ENCODE peak calls at places on chromosomes 4 and X, in five cellular contexts. K is HepG2, W is lung, J is BE2C, H is fibroblast of lung. L is an unnamed sample.

GRCh38 chr4:20368926-20369325 is 117.2 kb downstream of the SLIT2 start:
- DNase-seq in J (no peak), K (no peak), W (no peak), H (peak), L (no peak)

GRCh38 chrX:104864296-104864695 is 298.3 kb downstream of the IL1RAPL2 start:
- DNase-seq in K (no peak), W (no peak), H (no peak), J (no peak), L (no peak)

GRCh38 chr4:532588-533317 is 33.7 kb downstream of the PIGG start:
- DNase-seq in K (no peak), W (no peak), H (no peak), J (peak), L (no peak)

GRCh38 chr4:6120361-6120760 is 80.0 kb downstream of the JAKMIP1 start:
- DNase-seq in W (no peak), H (no peak), K (no peak), J (no peak), L (no peak)

GRCh38 chr4:155780773-155781172 is 22.0 kb downstream of the GUCY1B1 start:
- DNase-seq in H (peak), W (no peak), K (no peak), J (no peak), L (no peak)

GRCh38 chrX:48613502-48614160 is 16.3 kb downstream of the WDR13 start:
- DNase-seq in W (no peak), H (no peak), J (no peak), K (no peak), L (no peak)

GRCh38 chrX:63275127-63275526 is 76.0 kb downstream of the SPIN4 start:
- DNase-seq in W (peak), K (peak), J (peak), H (no peak), L (no peak)

GRCh38 chrX:96563663-96564062 is 121.0 kb upstream of the DIAPH2 start:
- DNase-seq in H (peak), K (no peak), W (no peak), J (no peak), L (no peak)

GRCh38 chrX:50691820-50692219 is 122.2 kb downstream of the SHROOM4 start:
- DNase-seq in K (peak), J (peak), W (no peak), H (peak), L (no peak)

GRCh38 chrX:102684772-102685520 is 27.3 kb upstream of the GPRASP2 start:
- DNase-seq in K (no peak), H (no peak), W (no peak), J (no peak), L (no peak)

GRCh38 chrX:70433848-70434351 is 10.7 kb upstream of the DLG3 start:
- DNase-seq in H (peak), W (peak), K (peak), J (peak), L (peak)

GRCh38 chr4:92333056-92333455 is 29.3 kb downstream of the GRID2 start:
- DNase-seq in W (no peak), J (no peak), K (no peak), H (no peak), L (no peak)

GRCh38 chr4:5890063-5890727 is 2.7 kb downstream of the CRMP1 start:
- DNase-seq in J (peak), K (no peak), H (peak), W (no peak), L (no peak)

GRCh38 chr4:107870916-107871786 is 46.4 kb downstream of the SGMS2 start:
- DNase-seq in H (no peak), J (no peak), W (no peak), K (peak), L (no peak)

GRCh38 chrX:9745417-9746115 is 20.1 kb downstream of the GPR143 start:
- DNase-seq in K (no peak), J (no peak), W (no peak), H (no peak), L (no peak)

GRCh38 chr4:103415801-103416200 is 217.7 kb upstream of the CENPE start:
- DNase-seq in W (no peak), H (no peak), J (no peak), K (no peak), L (no peak)

GRCh38 chr4:65668201-65669007 is 1.9 kb downstream of the EPHA5 start:
- DNase-seq in H (no peak), W (no peak), J (peak), K (no peak), L (peak)

GRCh38 chr4:183355405-183355804 is 33.2 kb upstream of the CLDN24 start:
- DNase-seq in J (no peak), W (no peak), H (peak), K (no peak), L (no peak)

GRCh38 chrX:46381630-46382029 is 163.6 kb downstream of the ZNF674 start:
- DNase-seq in K (peak), H (no peak), W (no peak), J (peak), L (no peak)

GRCh38 chr4:118224239-118224829 is 128.5 kb downstream of the PRSS12 start:
- DNase-seq in H (peak), W (no peak), K (peak), J (no peak), L (no peak)

GRCh38 chr4:155962697-155963096 is 9.0 kb upstream of the CTSO start:
- DNase-seq in J (no peak), K (no peak), W (no peak), H (no peak), L (no peak)

GRCh38 chrX:47751670-47752069 is 85.0 kb upstream of the ZNF81 start:
- DNase-seq in H (no peak), J (peak), W (no peak), K (no peak), L (peak)

GRCh38 chr4:70437212-70437611 is 34.8 kb upstream of the MUC7 start:
- DNase-seq in W (no peak), H (no peak), J (no peak), K (peak), L (no peak)

GRCh38 chrX:134551365-134552095 is 91.6 kb downstream of the HPRT1 start:
- DNase-seq in K (no peak), J (no peak), H (peak), W (no peak), L (no peak)

GRCh38 chrX:55487143-55487542 is 2.5 kb downstream of the USP51 start:
- DNase-seq in J (no peak), H (no peak), W (no peak), K (no peak), L (no peak)

GRCh38 chr4:72983706-72984105 is 85.8 kb downstream of the COX18 start:
- DNase-seq in H (no peak), W (no peak), J (no peak), K (no peak), L (no peak)

GRCh38 chr4:129377131-129377845 is 281.3 kb downstream of the C4orf33 start:
- DNase-seq in K (no peak), H (no peak), W (no peak), J (no peak), L (no peak)

GRCh38 chr4:89598602-89599001 is 238.4 kb downstream of the SNCA start:
- DNase-seq in H (peak), W (no peak), K (peak), J (no peak), L (no peak)

GRCh38 chr4:174211611-174212044 is 71.8 kb downstream of the FBXO8 start:
- DNase-seq in H (no peak), W (no peak), J (no peak), K (no peak), L (no peak)

GRCh38 chrX:110915120-110915519 is 119.5 kb upstream of the CHRDL1 start:
- DNase-seq in W (no peak), K (no peak), H (peak), J (no peak), L (no peak)

GRCh38 chrX:65513610-65514009 is 21.0 kb downstream of the LAS1L start:
- DNase-seq in J (no peak), H (no peak), K (no peak), W (no peak), L (no peak)

GRCh38 chr4:72312032-72312650 is 256.9 kb downstream of the ADAMTS3 start:
- DNase-seq in J (peak), K (peak), H (peak), W (peak), L (peak)

GRCh38 chrX:151902813-151903591 is 9.7 kb upstream of the MAGEA4 start:
- DNase-seq in H (peak), J (no peak), W (no peak), K (peak), L (no peak)

GRCh38 chr4:25635501-25635900 is 20.1 kb upstream of the SLC34A2 start:
- DNase-seq in H (no peak), J (no peak), W (no peak), K (no peak), L (no peak)

GRCh38 chr4:23881674-23882337 is 8.0 kb downstream of the PPARGC1A start:
- DNase-seq in W (no peak), K (peak), H (no peak), J (no peak), L (no peak)

GRCh38 chr4:23878912-23879732 is 10.7 kb downstream of the PPARGC1A start:
- DNase-seq in J (peak), H (no peak), K (no peak), W (no peak), L (no peak)

GRCh38 chr4:23882976-23883531 is 6.8 kb downstream of the PPARGC1A start:
- DNase-seq in K (no peak), W (no peak), J (no peak), H (no peak), L (no peak)

GRCh38 chr4:23878235-23878861 is 11.5 kb downstream of the PPARGC1A start:
- DNase-seq in J (no peak), H (no peak), W (no peak), K (no peak), L (no peak)

GRCh38 chr4:23881052-23881501 is 8.8 kb downstream of the PPARGC1A start:
- DNase-seq in J (no peak), K (peak), H (peak), W (no peak), L (no peak)
- H3K4me3 ChIP-seq in J (no peak), K (peak), H (no peak), W (no peak), L (no peak)

GRCh38 chr4:3766207-3766790 is at the start of gene ADRA2C:
- DNase-seq in H (no peak), W (no peak), K (peak), J (peak), L (no peak)
- H3K4me3 ChIP-seq in H (no peak), W (no peak), K (peak), J (peak), L (peak)

GRCh38 chrX:23332888-23333821 is 1.5 kb upstream of the PTCHD1 start:
- DNase-seq in K (no peak), H (no peak), W (no peak), J (no peak), L (no peak)

GRCh38 chrX:23333842-23334535 is 660 bp upstream of the PTCHD1 start:
- DNase-seq in J (no peak), K (no peak), H (no peak), W (no peak), L (no peak)

GRCh38 chrX:23334536-23334870 is at the start of gene PTCHD1:
- DNase-seq in K (no peak), W (no peak), H (no peak), J (no peak), L (no peak)

GRCh38 chrX:23331701-23332100 is 2.9 kb upstream of the PTCHD1 start:
- DNase-seq in K (no peak), J (no peak), W (no peak), H (no peak), L (no peak)

GRCh38 chrX:23332101-23332887 is 2.4 kb upstream of the PTCHD1 start:
- DNase-seq in K (no peak), J (no peak), W (no peak), H (peak), L (no peak)
- H3K4me3 ChIP-seq in K (no peak), J (peak), W (no peak), H (peak), L (peak)

DNA sequence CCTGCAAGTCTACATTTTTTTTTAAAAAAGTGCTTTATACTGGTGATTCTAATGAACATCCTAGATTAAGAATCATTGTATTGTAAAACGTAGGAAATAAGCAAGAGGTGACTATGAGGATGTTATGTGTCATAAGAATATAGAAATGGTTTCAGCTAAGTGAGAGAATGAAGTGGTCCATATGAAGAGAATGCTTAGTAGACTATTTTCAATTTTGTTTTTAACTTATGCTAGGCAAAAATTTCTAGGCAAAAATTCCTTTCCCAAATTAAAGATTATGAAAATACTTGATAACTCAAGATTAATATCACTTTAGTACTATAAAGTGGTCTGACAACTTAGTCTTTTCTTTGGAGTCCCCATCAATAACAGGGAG is 825 bp downstream of the DYNLT3 start:
- DNase-seq in J (no peak), K (no peak), W (no peak), H (no peak), L (no peak)
- H3K4me3 ChIP-seq in J (peak), K (peak), W (peak), H (peak), L (peak)

GRCh38 chr4:38189445-38189844 is 229.2 kb downstream of the PTTG2 start:
- DNase-seq in W (no peak), J (no peak), K (peak), H (peak), L (no peak)

GRCh38 chr4:38185406-38185805 is 225.2 kb downstream of the PTTG2 start:
- DNase-seq in H (no peak), W (no peak), K (no peak), J (no peak), L (no peak)

GRCh38 chr4:38188136-38188535 is 227.9 kb downstream of the PTTG2 start:
- DNase-seq in K (no peak), W (no peak), J (no peak), H (no peak), L (no peak)

GRCh38 chr4:38190717-38191178 is 230.6 kb downstream of the PTTG2 start:
- DNase-seq in K (no peak), J (no peak), H (peak), W (no peak), L (no peak)

DNA sequence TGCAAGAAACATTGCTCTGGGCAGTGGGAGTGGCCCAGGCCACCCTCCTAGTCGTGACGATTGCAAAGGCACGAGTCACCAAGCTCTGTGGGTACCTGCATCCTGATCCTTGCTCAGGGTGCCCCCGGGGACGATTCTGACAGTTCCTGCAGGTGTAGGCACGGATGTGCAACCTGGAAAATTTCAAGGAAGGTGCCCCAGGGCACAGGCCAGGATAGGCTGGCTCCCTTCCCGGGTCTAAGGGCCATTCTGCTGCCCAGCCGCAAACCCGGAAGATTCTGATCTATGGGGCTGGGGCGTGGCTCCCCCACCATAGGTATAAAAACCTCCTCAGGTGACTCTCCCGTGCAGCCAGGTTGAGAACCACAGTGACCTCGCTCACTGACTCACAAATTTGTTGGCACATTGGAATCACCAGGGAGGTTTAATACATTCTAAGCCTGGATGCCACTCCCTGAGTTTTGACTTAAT is 228.5 kb downstream of the PTTG2 start:
- DNase-seq in K (no peak), W (peak), J (no peak), H (no peak), L (peak)
- H3K4me3 ChIP-seq in K (no peak), W (no peak), J (no peak), H (no peak), L (no peak)

L was measured in stomach.